ENCODE peak calls at places on chromosomes 6 and 20, in five cellular contexts. V, D, N, M and Y are unnamed samples.
A peak's percentile ranks its signal among the peaks of the same experiment; 100 is the strongest.

GRCh38 chr6:112443666-112444065 is 96.5 kb downstream of the RFPL4B start:
- DNase-seq in D (peak; percentile 91), V (peak; percentile 74), M (no peak), N (no peak), Y (no peak)

GRCh38 chr20:51403465-51404220 is 138.9 kb downstream of the NFATC2 start:
- DNase-seq in D (no peak), V (no peak), M (no peak), N (no peak), Y (no peak)

GRCh38 chr6:14228571-14228970 is 111.0 kb downstream of the CD83 start:
- DNase-seq in V (peak; percentile 62), M (no peak), D (no peak), N (no peak), Y (peak; percentile 50)

GRCh38 chr6:108730556-108731228 is 117.5 kb upstream of the ARMC2 start:
- DNase-seq in V (no peak), M (no peak), N (no peak), D (no peak), Y (no peak)

GRCh38 chr20:57748601-57749130 is 38.9 kb upstream of the PMEPA1 start:
- DNase-seq in N (peak; percentile 75), M (peak; percentile 50), V (peak; percentile 50), D (peak; percentile 94), Y (peak; percentile 63)

GRCh38 chr6:37525460-37526357 is 26.0 kb upstream of the CCDC167 start:
- DNase-seq in D (no peak), V (peak; percentile 41), M (no peak), N (no peak), Y (no peak)

GRCh38 chr20:3239026-3239866 is at the start of gene SLC4A11:
- DNase-seq in M (peak; percentile 77), V (peak; percentile 33), D (peak; percentile 85), N (peak; percentile 77), Y (peak; percentile 57)

GRCh38 chr6:22653980-22654610 is 84.7 kb downstream of the HDGFL1 start:
- DNase-seq in N (no peak), V (no peak), M (no peak), D (no peak), Y (no peak)

GRCh38 chr20:62021794-62022419 is 43.8 kb downstream of the TAF4 start:
- DNase-seq in M (no peak), D (peak; percentile 48), N (no peak), V (no peak), Y (no peak)
- H3K27ac ChIP-seq in M (no peak overlapping the region), D (no peak overlapping the region), N (no peak overlapping the region), V (no peak overlapping the region), Y (no peak overlapping the region)

GRCh38 chr20:63641146-63641791 is 12.0 kb downstream of the STMN3 start:
- DNase-seq in D (no peak), N (no peak), M (peak; percentile 31), V (no peak), Y (peak; percentile 63)

GRCh38 chr20:63636752-63637633 is 10.1 kb upstream of the GMEB2 start:
- DNase-seq in M (no peak), D (no peak), V (peak; percentile 26), N (no peak), Y (no peak)

GRCh38 chr20:63640086-63640485 is 13.1 kb downstream of the STMN3 start:
- DNase-seq in D (peak; percentile 75), N (no peak), M (no peak), V (no peak), Y (no peak)

GRCh38 chr20:63641792-63642517 is 11.3 kb downstream of the STMN3 start:
- DNase-seq in D (peak; percentile 93), V (peak; percentile 62), N (peak; percentile 89), M (peak; percentile 89), Y (peak; percentile 98)

GRCh38 chr20:63639093-63639860 is 12.4 kb upstream of the GMEB2 start:
- DNase-seq in M (peak; percentile 45), N (peak; percentile 68), D (peak; percentile 81), V (no peak), Y (peak; percentile 81)
- H3K4me1 ChIP-seq in M (no peaks in the 10 kb centered on the region), N (peaks cover 33% of the 10 kb centered on the region), D (peaks cover 2% of the 10 kb centered on the region), V (peaks cover 2% of the 10 kb centered on the region), Y (peaks cover 45% of the 10 kb centered on the region)

GRCh38 chr6:166637806-166638458 is 10.9 kb upstream of the RPS6KA2 start:
- DNase-seq in M (no peak), V (no peak), N (no peak), D (no peak), Y (no peak)

GRCh38 chr6:166635556-166635955 is 8.5 kb upstream of the RPS6KA2 start:
- DNase-seq in M (no peak), N (no peak), D (no peak), V (no peak), Y (no peak)

GRCh38 chr6:166635146-166635545 is 8.1 kb upstream of the RPS6KA2 start:
- DNase-seq in N (no peak), V (no peak), M (no peak), D (no peak), Y (no peak)

GRCh38 chr6:166637001-166637400 is 9.9 kb upstream of the RPS6KA2 start:
- DNase-seq in M (no peak), N (no peak), D (no peak), V (no peak), Y (no peak)

DNA sequence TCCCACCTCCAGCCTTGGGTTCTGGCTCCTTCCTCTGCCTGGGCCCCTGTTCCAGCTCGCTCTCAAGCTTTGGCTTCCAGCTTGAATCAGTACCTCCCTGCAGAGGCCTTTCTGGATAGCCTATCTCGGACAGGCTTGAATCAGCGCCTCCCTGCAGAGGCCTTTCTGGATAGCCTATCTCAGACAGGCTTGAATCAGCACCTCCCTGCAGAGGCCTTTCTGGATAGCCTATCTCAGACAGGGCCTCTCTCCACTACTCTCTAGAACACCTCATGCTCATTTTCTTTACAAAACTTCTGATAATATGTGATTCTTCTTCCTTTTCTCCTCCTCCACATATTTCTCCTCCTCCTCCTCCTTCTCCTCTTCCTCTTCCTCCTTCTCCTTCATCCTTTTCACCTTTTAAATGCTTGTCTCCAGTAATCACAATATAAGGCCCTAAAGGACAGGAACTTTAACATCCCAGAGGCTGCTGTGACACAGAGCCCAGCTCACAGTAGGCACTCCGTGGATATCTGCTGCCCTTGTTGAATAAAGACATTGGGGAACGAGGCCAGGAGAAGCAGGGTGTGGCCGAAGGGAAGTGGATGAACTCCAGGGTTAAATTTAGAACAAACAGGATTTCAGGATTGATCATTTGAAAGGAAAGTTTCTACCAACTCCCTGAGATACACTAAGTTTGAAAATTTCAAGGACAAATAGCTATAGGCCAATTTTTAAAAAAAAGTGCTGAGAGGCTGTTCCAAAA is 9.3 kb upstream of the RPS6KA2 start:
- DNase-seq in D (no peak), M (no peak), N (no peak), V (no peak), Y (no peak)
- H3K4me3 ChIP-seq in D (no peak overlapping the region), M (no peak overlapping the region), N (no peak overlapping the region), V (no peak overlapping the region), Y (no peak overlapping the region)

GRCh38 chr6:27777614-27778355 is 134.4 kb downstream of the OR2B2 start:
- DNase-seq in V (no peak), N (no peak), M (no peak), D (no peak), Y (no peak)
- H3K27ac ChIP-seq in V (no peak overlapping the region), N (no peak overlapping the region), M (no peak overlapping the region), D (no peak overlapping the region), Y (no peak overlapping the region)

GRCh38 chr6:11223296-11223695 is 9.2 kb downstream of the NEDD9 start:
- DNase-seq in D (no peak), V (no peak), M (no peak), N (no peak), Y (no peak)
- H3K4me1 ChIP-seq in D (peaks cover 15% of the 10 kb centered on the region), V (peaks cover 14% of the 10 kb centered on the region), M (peaks cover 26% of the 10 kb centered on the region), N (peaks cover 83% of the 10 kb centered on the region), Y (peaks cover 37% of the 10 kb centered on the region)

DNA sequence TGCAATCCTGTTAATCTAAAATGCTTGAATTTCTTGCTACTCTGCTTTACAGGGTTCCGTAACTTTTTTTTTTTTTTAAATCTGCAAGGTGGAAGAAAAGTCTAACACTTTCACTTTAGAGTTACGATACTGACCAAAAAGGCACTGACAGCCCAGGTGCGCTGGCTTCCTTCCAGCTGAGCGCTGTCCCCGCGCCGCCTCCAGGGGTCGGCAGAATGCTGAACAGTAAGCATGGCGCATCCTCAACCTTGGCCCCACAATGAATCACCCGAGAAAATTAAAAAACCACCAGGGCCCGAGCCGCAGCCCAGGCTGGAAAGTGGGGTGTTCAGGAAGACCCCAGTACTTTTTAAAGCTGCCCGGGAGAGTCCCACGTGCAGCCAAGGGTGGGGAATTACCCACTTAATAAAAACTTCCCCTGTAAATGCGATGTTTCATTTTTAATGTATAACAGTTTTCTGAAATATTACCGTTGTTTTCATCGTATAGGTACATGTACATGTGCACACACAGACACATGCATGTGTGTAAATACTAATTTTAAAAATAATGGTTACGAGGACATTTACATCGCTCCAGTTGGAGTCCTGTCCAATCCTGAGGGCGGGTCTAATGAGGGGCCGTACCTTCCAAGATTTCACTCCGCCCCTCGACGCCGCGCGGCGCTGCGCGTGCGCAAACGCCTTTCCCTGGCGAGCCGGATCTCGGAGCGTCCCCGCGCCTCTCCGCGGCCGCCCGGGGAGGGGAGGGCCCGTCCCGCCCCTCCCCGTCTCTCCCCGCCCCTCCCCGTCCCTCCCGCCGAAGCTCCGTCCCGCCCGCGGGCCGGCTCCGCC is 420 bp upstream of the GINM1 start:
- DNase-seq in D (peak; percentile 97), M (peak; percentile 96), V (peak; percentile 92), N (peak; percentile 92), Y (peak; percentile 99)
- H3K4me3 ChIP-seq in D (peak overlapping the region; percentile 98), M (peak overlapping the region; percentile 100), V (peak overlapping the region; percentile 97), N (peak overlapping the region; percentile 99), Y (peak overlapping the region; percentile 89)

GRCh38 chr6:122207794-122208193 is 191.7 kb upstream of the HSF2 start:
- DNase-seq in M (no peak), D (no peak), V (no peak), N (no peak), Y (no peak)
- H3K27ac ChIP-seq in M (no peak overlapping the region), D (no peak overlapping the region), V (no peak overlapping the region), N (no peak overlapping the region), Y (no peak overlapping the region)

DNA sequence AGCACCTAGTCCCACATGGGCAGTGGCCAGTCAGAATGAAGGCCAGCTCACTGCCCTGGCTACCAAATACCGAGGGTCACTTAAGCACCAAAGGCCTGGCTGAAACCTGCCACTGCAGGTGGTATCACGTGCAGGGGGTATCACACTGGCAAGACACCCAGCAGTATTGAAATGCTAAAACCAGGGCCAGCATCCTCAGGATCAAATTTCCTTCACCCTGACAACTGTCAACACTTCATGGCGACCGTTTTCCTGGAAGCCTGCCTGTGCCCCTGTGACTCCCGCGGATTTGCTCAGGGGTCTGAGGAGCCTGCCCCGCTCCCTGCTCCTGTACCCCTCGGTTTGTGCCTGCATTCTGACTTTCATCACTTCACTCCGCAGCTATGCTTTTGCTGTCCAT is 151.1 kb downstream of the TTLL2 start:
- DNase-seq in V (no peak), D (no peak), N (no peak), M (no peak), Y (no peak)
- H3K4me1 ChIP-seq in V (no peaks in the 10 kb centered on the region), D (peaks cover 2% of the 10 kb centered on the region), N (peaks cover 16% of the 10 kb centered on the region), M (no peaks in the 10 kb centered on the region), Y (no peaks in the 10 kb centered on the region)

GRCh38 chr6:153162172-153162571 is 31.1 kb upstream of the RGS17 start:
- DNase-seq in M (no peak), N (no peak), V (peak; percentile 67), D (no peak), Y (no peak)

GRCh38 chr6:153162646-153163045 is 31.6 kb upstream of the RGS17 start:
- DNase-seq in N (no peak), M (no peak), V (peak; percentile 43), D (no peak), Y (no peak)

DNA sequence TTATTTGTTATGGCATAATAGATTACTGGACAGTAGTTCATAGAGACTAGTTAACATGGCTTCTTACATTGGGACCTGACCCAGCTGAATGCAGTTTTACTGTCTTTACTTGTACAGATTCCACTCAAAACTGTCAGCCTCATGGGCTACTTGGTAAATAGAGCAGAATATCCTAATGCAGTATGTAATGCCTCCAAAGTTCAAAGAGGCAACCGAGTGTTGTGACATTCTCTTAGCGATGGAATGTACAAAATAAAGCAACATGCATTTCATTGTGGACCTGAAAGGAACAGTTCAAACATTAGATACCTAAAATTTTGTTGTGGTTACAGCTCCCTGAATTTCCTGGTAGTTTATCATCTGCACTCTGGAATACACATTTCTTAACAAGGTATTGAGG is 29.1 kb upstream of the RGS17 start:
- DNase-seq in N (no peak), D (no peak), V (peak; percentile 10), M (no peak), Y (no peak)
- H3K4me3 ChIP-seq in N (no peak overlapping the region), D (no peak overlapping the region), V (no peak overlapping the region), M (no peak overlapping the region), Y (no peak overlapping the region)